ENCODE peak calls at places on chromosomes 7 and 10, in six cellular contexts. One of them, this sample, is unnamed.

GRCh38 chr10:94630017-94630688 is 53.4 kb upstream of the CYP2C18 start:
- DNase-seq in fibroblast of lung: peak
- DNase-seq in hepatocyte: peak
- DNase-seq in left lung: no peak
- DNase-seq in body of pancreas: no peak
- DNase-seq in kidney: no peak
- DNase-seq in this sample: peak

GRCh38 chr10:6928531-6929080 is 348.5 kb upstream of the PRKCQ start:
- DNase-seq in fibroblast of lung: no peak
- DNase-seq in hepatocyte: no peak
- DNase-seq in left lung: no peak
- DNase-seq in kidney: no peak
- DNase-seq in body of pancreas: no peak
- DNase-seq in this sample: no peak

GRCh38 chr7:74452748-74453320 is 872 bp upstream of the GTF2IRD1 start:
- DNase-seq in fibroblast of lung: peak
- DNase-seq in left lung: no peak
- DNase-seq in kidney: peak
- DNase-seq in body of pancreas: peak
- DNase-seq in hepatocyte: peak
- DNase-seq in this sample: no peak

GRCh38 chr7:99789441-99790070 is 5.6 kb upstream of the CYP3A4 start:
- DNase-seq in kidney: no peak
- DNase-seq in fibroblast of lung: no peak
- DNase-seq in hepatocyte: no peak
- DNase-seq in left lung: no peak
- DNase-seq in body of pancreas: no peak
- DNase-seq in this sample: no peak

GRCh38 chr7:142139597-142140501 is 28.3 kb downstream of the MGAM2 start:
- DNase-seq in fibroblast of lung: no peak
- DNase-seq in body of pancreas: peak
- DNase-seq in hepatocyte: no peak
- DNase-seq in left lung: no peak
- DNase-seq in kidney: no peak
- DNase-seq in this sample: no peak

GRCh38 chr7:30028749-30029635 is 780 bp downstream of the PLEKHA8 start:
- DNase-seq in fibroblast of lung: peak
- DNase-seq in kidney: peak
- DNase-seq in body of pancreas: peak
- DNase-seq in left lung: no peak
- DNase-seq in hepatocyte: peak
- DNase-seq in this sample: peak

GRCh38 chr10:32865170-32865569 is 92.9 kb downstream of the ITGB1 start:
- DNase-seq in fibroblast of lung: no peak
- DNase-seq in left lung: no peak
- DNase-seq in kidney: no peak
- DNase-seq in body of pancreas: no peak
- DNase-seq in hepatocyte: no peak
- DNase-seq in this sample: no peak

GRCh38 chr10:58017719-58018367 is 249.9 kb downstream of the IPMK start:
- DNase-seq in hepatocyte: no peak
- DNase-seq in body of pancreas: no peak
- DNase-seq in left lung: no peak
- DNase-seq in fibroblast of lung: peak
- DNase-seq in kidney: no peak
- DNase-seq in this sample: no peak

GRCh38 chr7:155795951-155796350 is 16.3 kb downstream of the SHH start:
- DNase-seq in fibroblast of lung: no peak
- DNase-seq in kidney: no peak
- DNase-seq in left lung: peak
- DNase-seq in body of pancreas: no peak
- DNase-seq in hepatocyte: no peak
- DNase-seq in this sample: no peak

GRCh38 chr7:98556288-98556687 is 60.8 kb upstream of the NPTX2 start:
- DNase-seq in left lung: no peak
- DNase-seq in body of pancreas: no peak
- DNase-seq in hepatocyte: no peak
- DNase-seq in kidney: no peak
- DNase-seq in fibroblast of lung: no peak
- DNase-seq in this sample: no peak

GRCh38 chr10:84715911-84716310 is 387.5 kb downstream of the CCSER2 start:
- DNase-seq in kidney: no peak
- DNase-seq in body of pancreas: no peak
- DNase-seq in fibroblast of lung: no peak
- DNase-seq in left lung: no peak
- DNase-seq in hepatocyte: peak
- DNase-seq in this sample: no peak

GRCh38 chr10:86599729-86600128 is 54.6 kb upstream of the OPN4 start:
- DNase-seq in hepatocyte: no peak
- DNase-seq in kidney: no peak
- DNase-seq in body of pancreas: no peak
- DNase-seq in fibroblast of lung: no peak
- DNase-seq in left lung: no peak
- DNase-seq in this sample: no peak

GRCh38 chr10:95513941-95514392 is 47.2 kb downstream of the SORBS1 start:
- DNase-seq in kidney: no peak
- DNase-seq in body of pancreas: peak
- DNase-seq in left lung: no peak
- DNase-seq in fibroblast of lung: peak
- DNase-seq in hepatocyte: no peak
- DNase-seq in this sample: no peak

GRCh38 chr10:23238015-23238414 is 45.9 kb downstream of the PTF1A start:
- DNase-seq in fibroblast of lung: no peak
- DNase-seq in kidney: no peak
- DNase-seq in body of pancreas: no peak
- DNase-seq in left lung: no peak
- DNase-seq in hepatocyte: no peak
- DNase-seq in this sample: no peak

GRCh38 chr7:2934211-2934731 is 90.2 kb upstream of the GNA12 start:
- DNase-seq in body of pancreas: no peak
- DNase-seq in fibroblast of lung: peak
- DNase-seq in kidney: peak
- DNase-seq in hepatocyte: peak
- DNase-seq in left lung: peak
- DNase-seq in this sample: no peak

GRCh38 chr10:33927347-33927746 is 592.9 kb upstream of the NRP1 start:
- DNase-seq in left lung: no peak
- DNase-seq in body of pancreas: no peak
- DNase-seq in hepatocyte: no peak
- DNase-seq in kidney: no peak
- DNase-seq in fibroblast of lung: no peak
- DNase-seq in this sample: no peak

GRCh38 chr7:28036748-28037147 is 143.8 kb downstream of the JAZF1 start:
- DNase-seq in fibroblast of lung: no peak
- DNase-seq in body of pancreas: no peak
- DNase-seq in kidney: no peak
- DNase-seq in left lung: no peak
- DNase-seq in hepatocyte: no peak
- DNase-seq in this sample: no peak

GRCh38 chr7:20111821-20112542 is 105.2 kb downstream of the MACC1 start:
- DNase-seq in left lung: no peak
- DNase-seq in hepatocyte: peak
- DNase-seq in fibroblast of lung: no peak
- DNase-seq in kidney: no peak
- DNase-seq in body of pancreas: no peak
- DNase-seq in this sample: peak

GRCh38 chr7:45610019-45610418 is 35.9 kb downstream of the ADCY1 start:
- DNase-seq in kidney: peak
- DNase-seq in hepatocyte: no peak
- DNase-seq in left lung: no peak
- DNase-seq in body of pancreas: no peak
- DNase-seq in fibroblast of lung: no peak
- DNase-seq in this sample: no peak

GRCh38 chr7:98878365-98879197 is at the start of gene TRRAP:
- DNase-seq in fibroblast of lung: peak
- DNase-seq in left lung: peak
- DNase-seq in body of pancreas: peak
- DNase-seq in hepatocyte: peak
- DNase-seq in kidney: peak
- DNase-seq in this sample: peak

GRCh38 chr10:132516771-132517725 is 20.5 kb upstream of the INPP5A start:
- DNase-seq in fibroblast of lung: peak
- DNase-seq in hepatocyte: peak
- DNase-seq in left lung: peak
- DNase-seq in body of pancreas: peak
- DNase-seq in kidney: peak
- DNase-seq in this sample: no peak

GRCh38 chr10:75202321-75203096 is 8.1 kb upstream of the VDAC2 start:
- DNase-seq in hepatocyte: peak
- DNase-seq in left lung: no peak
- DNase-seq in kidney: no peak
- DNase-seq in body of pancreas: no peak
- DNase-seq in fibroblast of lung: peak
- DNase-seq in this sample: no peak

GRCh38 chr7:49878627-49879026 is 105.2 kb downstream of the VWC2 start:
- DNase-seq in kidney: no peak
- DNase-seq in body of pancreas: no peak
- DNase-seq in fibroblast of lung: no peak
- DNase-seq in hepatocyte: no peak
- DNase-seq in left lung: no peak
- DNase-seq in this sample: no peak

GRCh38 chr10:68137174-68137573 is 27.9 kb downstream of the MYPN start:
- DNase-seq in hepatocyte: no peak
- DNase-seq in body of pancreas: no peak
- DNase-seq in left lung: no peak
- DNase-seq in fibroblast of lung: peak
- DNase-seq in kidney: no peak
- DNase-seq in this sample: no peak

GRCh38 chr10:98673156-98673765 is 226.5 kb upstream of the HPS1 start:
- DNase-seq in body of pancreas: no peak
- DNase-seq in hepatocyte: no peak
- DNase-seq in fibroblast of lung: peak
- DNase-seq in left lung: no peak
- DNase-seq in kidney: no peak
- DNase-seq in this sample: no peak

GRCh38 chr7:121961491-121961890 is 88.5 kb downstream of the PTPRZ1 start:
- DNase-seq in body of pancreas: no peak
- DNase-seq in hepatocyte: no peak
- DNase-seq in fibroblast of lung: no peak
- DNase-seq in left lung: no peak
- DNase-seq in kidney: no peak
- DNase-seq in this sample: no peak

GRCh38 chr7:28686418-28686800 is 271.7 kb downstream of the TRIL start:
- DNase-seq in kidney: no peak
- DNase-seq in body of pancreas: peak
- DNase-seq in hepatocyte: peak
- DNase-seq in fibroblast of lung: peak
- DNase-seq in left lung: no peak
- DNase-seq in this sample: no peak

GRCh38 chr10:7953447-7953846 is 101.0 kb upstream of the GATA3 start:
- DNase-seq in kidney: no peak
- DNase-seq in body of pancreas: no peak
- DNase-seq in left lung: no peak
- DNase-seq in fibroblast of lung: no peak
- DNase-seq in hepatocyte: peak
- DNase-seq in this sample: no peak

GRCh38 chr10:44954962-44955361 is 4.6 kb upstream of the RASSF4 start:
- DNase-seq in fibroblast of lung: no peak
- DNase-seq in left lung: no peak
- DNase-seq in body of pancreas: no peak
- DNase-seq in kidney: no peak
- DNase-seq in hepatocyte: no peak
- DNase-seq in this sample: no peak

GRCh38 chr7:134750083-134751062 is 29.1 kb upstream of the CALD1 start:
- DNase-seq in fibroblast of lung: peak
- DNase-seq in left lung: no peak
- DNase-seq in body of pancreas: peak
- DNase-seq in hepatocyte: peak
- DNase-seq in kidney: no peak
- DNase-seq in this sample: peak

GRCh38 chr7:73706122-73707044 is 13.1 kb downstream of the STX1A start:
- DNase-seq in left lung: no peak
- DNase-seq in fibroblast of lung: no peak
- DNase-seq in body of pancreas: no peak
- DNase-seq in hepatocyte: no peak
- DNase-seq in kidney: no peak
- DNase-seq in this sample: no peak

GRCh38 chr10:78451592-78451991 is 417.9 kb downstream of the RPS24 start:
- DNase-seq in body of pancreas: no peak
- DNase-seq in hepatocyte: peak
- DNase-seq in kidney: no peak
- DNase-seq in fibroblast of lung: no peak
- DNase-seq in left lung: no peak
- DNase-seq in this sample: no peak

GRCh38 chr7:22821702-22822485 is 755 bp downstream of the TOMM7 start:
- DNase-seq in fibroblast of lung: peak
- DNase-seq in left lung: no peak
- DNase-seq in hepatocyte: peak
- DNase-seq in body of pancreas: no peak
- DNase-seq in kidney: no peak
- DNase-seq in this sample: peak

GRCh38 chr10:4046030-4046429 is 261.0 kb upstream of the KLF6 start:
- DNase-seq in fibroblast of lung: no peak
- DNase-seq in left lung: no peak
- DNase-seq in kidney: no peak
- DNase-seq in hepatocyte: no peak
- DNase-seq in body of pancreas: no peak
- DNase-seq in this sample: no peak
- H3K27ac ChIP-seq in fibroblast of lung: no peak
- H3K27ac ChIP-seq in left lung: no peak
- H3K27ac ChIP-seq in kidney: no peak
- H3K27ac ChIP-seq in hepatocyte: no peak
- H3K27ac ChIP-seq in body of pancreas: no peak
- H3K27ac ChIP-seq in this sample: no peak

DNA sequence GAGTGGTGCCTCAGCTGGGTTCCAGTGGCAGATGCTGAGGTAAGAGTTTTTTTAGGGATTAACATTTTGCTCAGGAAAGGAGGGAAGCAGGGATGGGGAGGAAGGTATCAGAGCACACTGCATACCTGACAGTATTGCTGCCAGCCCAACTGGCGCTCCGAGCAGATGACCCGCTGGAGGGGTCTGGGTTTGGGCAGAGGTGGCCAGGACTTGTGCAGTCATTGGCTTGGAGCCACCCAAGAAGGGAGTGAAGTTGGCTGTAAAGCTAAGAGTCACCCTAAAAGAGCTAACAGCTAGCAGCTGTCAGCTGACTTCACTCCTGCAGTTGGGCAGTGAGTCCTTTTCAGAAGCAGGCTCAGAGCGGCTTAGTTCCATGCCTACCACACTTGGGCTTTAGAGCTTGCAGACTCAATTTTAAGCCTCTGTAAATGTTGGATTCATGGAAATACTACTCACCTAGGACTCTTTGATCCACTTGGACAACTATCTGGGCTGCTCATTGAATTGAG is 5.8 kb upstream of the ARHGAP22 start:
- DNase-seq in left lung: no peak
- DNase-seq in fibroblast of lung: no peak
- DNase-seq in body of pancreas: no peak
- DNase-seq in kidney: no peak
- DNase-seq in hepatocyte: no peak
- DNase-seq in this sample: no peak
- H3K27ac ChIP-seq in left lung: no peak
- H3K27ac ChIP-seq in fibroblast of lung: no peak
- H3K27ac ChIP-seq in body of pancreas: no peak
- H3K27ac ChIP-seq in kidney: no peak
- H3K27ac ChIP-seq in hepatocyte: no peak
- H3K27ac ChIP-seq in this sample: no peak

GRCh38 chr7:36746347-36746746 is 22.1 kb upstream of the AOAH start:
- DNase-seq in hepatocyte: peak
- DNase-seq in body of pancreas: peak
- DNase-seq in fibroblast of lung: peak
- DNase-seq in kidney: peak
- DNase-seq in left lung: peak
- DNase-seq in this sample: no peak
- H3K27ac ChIP-seq in hepatocyte: peak
- H3K27ac ChIP-seq in body of pancreas: peak
- H3K27ac ChIP-seq in fibroblast of lung: no peak
- H3K27ac ChIP-seq in kidney: peak
- H3K27ac ChIP-seq in left lung: peak
- H3K27ac ChIP-seq in this sample: no peak

GRCh38 chr10:97331304-97331703 is 3.2 kb downstream of the FRAT2 start:
- DNase-seq in left lung: no peak
- DNase-seq in fibroblast of lung: no peak
- DNase-seq in kidney: peak
- DNase-seq in hepatocyte: no peak
- DNase-seq in body of pancreas: no peak
- DNase-seq in this sample: no peak
- H3K27ac ChIP-seq in left lung: peak
- H3K27ac ChIP-seq in fibroblast of lung: no peak
- H3K27ac ChIP-seq in kidney: no peak
- H3K27ac ChIP-seq in hepatocyte: peak
- H3K27ac ChIP-seq in body of pancreas: no peak
- H3K27ac ChIP-seq in this sample: no peak

This sample was measured in CD4-positive, CD25-positive, alpha-beta regulatory T cell.